ENCODE peak calls at places on chromosomes 11 and 22, in four cellular contexts. K is psoas muscle, L is coronary artery, V is cardiac fibroblast. N is an unnamed sample.

GRCh38 chr11:12157241-12157661 is 46.9 kb downstream of the MICAL2 start:
- DNase-seq in K (no peak), L (peak), V (peak), N (no peak)

GRCh38 chr11:128757235-128757711 is 63.4 kb downstream of the FLI1 start:
- DNase-seq in K (no peak), L (no peak), V (peak), N (no peak)

GRCh38 chr22:40332319-40332781 is 13.9 kb upstream of the ADSL start:
- DNase-seq in K (no peak), L (no peak), V (peak), N (no peak)

GRCh38 chr11:75056806-75057205 is 39.9 kb downstream of the OR2AT4 start:
- DNase-seq in K (no peak), L (no peak), V (no peak), N (no peak)

GRCh38 chr11:119791701-119792151 is 62.7 kb upstream of the NECTIN1 start:
- DNase-seq in K (no peak), L (no peak), V (no peak), N (no peak)

GRCh38 chr11:8266246-8267241 is 2.9 kb upstream of the LMO1 start:
- DNase-seq in K (no peak), L (no peak), V (no peak), N (no peak)

GRCh38 chr11:34052608-34053160 is 1.2 kb downstream of the CAPRIN1 start:
- DNase-seq in K (peak), L (no peak), V (no peak), N (no peak)

GRCh38 chr11:38481391-38481790 is 1883.4 kb upstream of the RAG2 start:
- DNase-seq in K (no peak), L (no peak), V (no peak), N (no peak)

GRCh38 chr11:32154275-32154674 is 63.4 kb downstream of the RCN1 start:
- DNase-seq in K (no peak), L (no peak), V (peak), N (no peak)

GRCh38 chr22:17258015-17258827 is 39.0 kb upstream of the ADA2 start:
- DNase-seq in K (peak), L (no peak), V (peak), N (no peak)

GRCh38 chr11:3222941-3223905 is 4.6 kb upstream of the MRGPRG start:
- DNase-seq in K (no peak), L (no peak), V (no peak), N (peak)

GRCh38 chr22:35467788-35468187 is 67.8 kb downstream of the MCM5 start:
- DNase-seq in K (peak), L (no peak), V (peak), N (no peak)

GRCh38 chr11:12113294-12113693 is 2.9 kb downstream of the MICAL2 start:
- DNase-seq in K (no peak), L (no peak), V (peak), N (no peak)

GRCh38 chr11:91967018-91967715 is 257.5 kb upstream of the FAT3 start:
- DNase-seq in K (no peak), L (no peak), V (no peak), N (no peak)

GRCh38 chr11:44607324-44607962 is 42.0 kb downstream of the CD82 start:
- DNase-seq in K (no peak), L (no peak), V (peak), N (no peak)

GRCh38 chr11:118092907-118093571 is 6.3 kb upstream of the SMIM35 start:
- DNase-seq in K (no peak), L (no peak), V (no peak), N (no peak)

GRCh38 chr11:5700422-5701064 is 11.0 kb downstream of the TRIM22 start:
- DNase-seq in K (no peak), L (no peak), V (no peak), N (no peak)

GRCh38 chr11:100791873-100792272 is 104.8 kb downstream of the ARHGAP42 start:
- DNase-seq in K (no peak), L (no peak), V (no peak), N (no peak)

GRCh38 chr22:41619979-41620645 is 731 bp downstream of the DESI1 start:
- DNase-seq in K (peak), L (no peak), V (peak), N (no peak)

GRCh38 chr11:75140269-75141138 is 10.4 kb upstream of the SLCO2B1 start:
- DNase-seq in K (peak), L (no peak), V (peak), N (no peak)

GRCh38 chr11:69489746-69490365 is 8.4 kb downstream of the LINC01488 start:
- DNase-seq in K (peak), L (no peak), V (no peak), N (no peak)

GRCh38 chr22:30718491-30718890 is 23.8 kb downstream of the OSBP2 start:
- DNase-seq in K (no peak), L (no peak), V (no peak), N (no peak)

GRCh38 chr11:133897331-133897650 is 52.0 kb upstream of the SPATA19 start:
- DNase-seq in K (no peak), L (peak), V (no peak), N (peak)

GRCh38 chr11:18265949-18266348 is at the start of gene SAA1:
- DNase-seq in K (no peak), L (no peak), V (peak), N (no peak)

GRCh38 chr11:61164610-61165424 is 3.6 kb upstream of the VPS37C start:
- DNase-seq in K (no peak), L (no peak), V (no peak), N (no peak)

GRCh38 chr22:25013634-25014033 is 61.1 kb downstream of the KIAA1671 start:
- DNase-seq in K (no peak), L (no peak), V (peak), N (no peak)

DNA sequence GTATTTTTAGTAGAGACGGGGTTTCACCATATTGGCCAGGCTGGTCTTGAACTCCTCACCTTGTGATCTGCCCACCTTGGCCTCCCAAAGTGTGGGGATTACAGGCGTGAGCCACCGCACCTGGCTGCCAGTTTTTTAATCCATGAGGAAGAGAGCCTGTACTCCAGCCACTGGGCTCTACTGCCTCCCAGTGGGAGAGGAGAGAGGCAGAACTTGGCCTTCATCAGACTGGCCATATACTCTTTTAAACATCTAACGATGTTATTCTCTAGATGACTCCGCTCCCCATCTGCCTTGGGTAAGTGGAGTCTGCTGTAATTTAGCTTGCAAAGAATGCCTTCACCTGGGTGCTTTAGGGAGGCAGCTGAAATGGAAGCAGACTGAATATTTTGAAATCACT is 34.6 kb downstream of the SLC6A5 start:
- DNase-seq in K (no peak), L (no peak), V (peak), N (no peak)
- TF ChIP-seq CTCF in K (no peak), L (no peak), V (peak), N (no peak)

DNA sequence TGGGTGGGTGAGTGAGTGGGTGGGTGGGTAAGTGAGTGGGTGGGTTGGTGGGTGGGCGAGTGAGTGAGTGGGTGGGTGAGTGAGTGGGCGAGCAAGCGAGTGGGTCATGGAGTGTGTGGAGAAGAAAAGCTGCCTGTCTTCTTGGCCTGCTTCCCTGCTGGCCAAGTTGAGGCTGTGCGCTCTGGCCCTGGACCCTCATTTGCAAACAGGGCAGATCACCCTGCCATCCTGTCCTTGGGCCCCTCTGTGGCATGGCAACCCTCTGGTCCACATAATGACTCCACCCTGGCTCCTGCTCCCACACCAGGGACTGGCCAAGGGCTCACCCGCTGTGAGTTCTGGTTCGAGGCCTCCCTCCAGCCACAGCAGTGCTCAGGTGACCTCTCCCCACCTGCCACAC is 35.1 kb downstream of the CAPN1 start:
- DNase-seq in K (no peak), L (no peak), V (no peak), N (no peak)
- TF ChIP-seq CTCF in K (no peak), L (no peak), V (no peak), N (no peak)

GRCh38 chr11:126307706-126308105 is 3.8 kb downstream of the DCPS start:
- DNase-seq in K (no peak), L (no peak), V (peak), N (no peak)
- TF ChIP-seq CTCF in K (no peak), L (no peak), V (peak), N (peak)

GRCh38 chr11:113627297-113627696 is 78.8 kb downstream of the TMPRSS5 start:
- DNase-seq in K (no peak), L (no peak), V (no peak), N (no peak)
- TF ChIP-seq CTCF in K (no peak), L (no peak), V (no peak), N (no peak)

GRCh38 chr11:77560605-77561004 is 29.1 kb upstream of the AQP11 start:
- DNase-seq in K (no peak), L (no peak), V (peak), N (peak)

GRCh38 chr11:77559686-77560425 is 29.9 kb upstream of the AQP11 start:
- DNase-seq in K (no peak), L (no peak), V (peak), N (peak)

GRCh38 chr11:77558380-77558779 is 31.4 kb upstream of the AQP11 start:
- DNase-seq in K (no peak), L (no peak), V (no peak), N (peak)

GRCh38 chr11:77561257-77561656 is 28.5 kb upstream of the AQP11 start:
- DNase-seq in K (no peak), L (no peak), V (no peak), N (peak)

DNA sequence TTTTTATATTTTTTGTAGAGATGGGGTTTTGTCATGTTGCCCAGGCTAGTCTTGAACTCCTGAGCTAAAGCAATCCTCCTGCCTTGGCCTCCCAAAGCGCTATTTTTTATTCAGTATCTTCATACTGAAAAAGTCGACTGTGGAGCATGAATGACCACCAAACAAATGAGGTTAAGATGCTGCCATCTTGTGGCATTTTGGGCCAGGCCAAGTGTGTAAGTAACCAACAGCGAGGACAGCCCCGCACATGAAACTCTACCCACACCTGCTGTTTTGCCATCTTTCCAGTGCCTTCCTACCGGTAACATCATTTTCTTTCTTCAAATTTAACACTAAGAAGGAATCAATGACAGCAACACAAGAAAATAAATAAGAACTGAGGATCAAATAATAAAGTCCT is 32.2 kb upstream of the AQP11 start:
- DNase-seq in K (no peak), L (no peak), V (peak), N (peak)
- TF ChIP-seq CTCF in K (no peak), L (no peak), V (no peak), N (peak)

N was measured in osteocyte.